ENCODE peak calls at places on chromosome 14, in four cellular contexts. X is HepG2, Y is K562, D is A549. V is an unnamed sample.

GRCh38 chr14:91220581-91221000 is 23.9 kb downstream of the GPR68 start:
- DNase-seq in D (no peak), X (no peak), Y (no peak), V (no peak)

GRCh38 chr14:104288272-104288671 is 149.9 kb downstream of the KIF26A start:
- DNase-seq in X (no peak), Y (no peak), D (no peak), V (peak)

GRCh38 chr14:104126753-104127152 is 11.6 kb upstream of the KIF26A start:
- DNase-seq in D (no peak), X (no peak), Y (no peak), V (no peak)

GRCh38 chr14:54338696-54339317 is 58.0 kb upstream of the CDKN3 start:
- DNase-seq in D (peak), X (no peak), Y (no peak), V (no peak)

GRCh38 chr14:69464379-69464778 is 20.1 kb upstream of the PLEKHD1 start:
- DNase-seq in D (no peak), X (no peak), Y (no peak), V (no peak)

GRCh38 chr14:95467657-95468056 is 48.8 kb downstream of the SYNE3 start:
- DNase-seq in Y (no peak), X (no peak), D (no peak), V (no peak)

GRCh38 chr14:95527392-95528002 is 7.4 kb upstream of the GLRX5 start:
- DNase-seq in D (peak), Y (no peak), X (peak), V (no peak)

GRCh38 chr14:68983210-68983609 is 4.1 kb upstream of the ACTN1 start:
- DNase-seq in X (no peak), Y (no peak), D (no peak), V (no peak)

GRCh38 chr14:91315844-91316267 is 71.4 kb upstream of the GPR68 start:
- DNase-seq in Y (no peak), X (no peak), D (no peak), V (no peak)

GRCh38 chr14:106396999-106397398 is 870.6 kb downstream of the TMEM121 start:
- DNase-seq in X (no peak), D (no peak), Y (no peak), V (no peak)

GRCh38 chr14:94098359-94098758 is 12.2 kb upstream of the IFI27 start:
- DNase-seq in Y (no peak), D (no peak), X (no peak), V (no peak)

GRCh38 chr14:63670692-63671091 is 29.0 kb upstream of the WDR89 start:
- DNase-seq in X (no peak), Y (no peak), D (no peak), V (no peak)

GRCh38 chr14:103675957-103676356 is 39.3 kb downstream of the XRCC3 start:
- DNase-seq in D (no peak), Y (no peak), X (no peak), V (no peak)

GRCh38 chr14:104956290-104956890 is 21.8 kb downstream of the AHNAK2 start:
- DNase-seq in D (no peak), X (no peak), Y (no peak), V (no peak)

GRCh38 chr14:84273181-84273580 is 1256.8 kb upstream of the FLRT2 start:
- DNase-seq in X (no peak), Y (no peak), D (no peak), V (no peak)

GRCh38 chr14:78983126-78983525 is 813.0 kb downstream of the NRXN3 start:
- DNase-seq in X (no peak), D (no peak), Y (no peak), V (no peak)

GRCh38 chr14:22502551-22502950 is 86.5 kb downstream of the DAD1 start:
- DNase-seq in Y (no peak), D (no peak), X (no peak), V (no peak)

GRCh38 chr14:102731871-102732800 is 45.1 kb upstream of the TRAF3 start:
- DNase-seq in Y (no peak), X (no peak), D (no peak), V (no peak)

GRCh38 chr14:70809238-70810214 is at the start of gene MAP3K9:
- DNase-seq in Y (peak), X (peak), D (peak), V (peak)

GRCh38 chr14:33297565-33297964 is 358.9 kb downstream of the NPAS3 start:
- DNase-seq in D (no peak), Y (no peak), X (no peak), V (no peak)

GRCh38 chr14:50038398-50039119 is 77.8 kb downstream of the VCPKMT start:
- DNase-seq in X (peak), Y (no peak), D (peak), V (no peak)

GRCh38 chr14:75427482-75428229 is at the start of gene JDP2:
- DNase-seq in X (peak), Y (peak), D (peak), V (peak)

GRCh38 chr14:62759796-62760195 is 285.5 kb downstream of the KCNH5 start:
- DNase-seq in D (no peak), X (no peak), Y (no peak), V (peak)

GRCh38 chr14:94143239-94143638 is 13.8 kb upstream of the IFI27L2 start:
- DNase-seq in Y (no peak), X (peak), D (no peak), V (peak)

GRCh38 chr14:74611672-74612345 is at the start of gene LTBP2:
- DNase-seq in D (no peak), X (no peak), Y (peak), V (peak)

GRCh38 chr14:103625361-103626095 is 3.5 kb upstream of the KLC1 start:
- DNase-seq in X (no peak), D (no peak), Y (no peak), V (no peak)

GRCh38 chr14:22112004-22112403 is 438.4 kb upstream of the OR4E1 start:
- DNase-seq in D (peak), X (peak), Y (peak), V (peak)

GRCh38 chr14:58131386-58131785 is 20.6 kb downstream of the ARMH4 start:
- DNase-seq in D (peak), Y (no peak), X (peak), V (no peak)

GRCh38 chr14:91870001-91870400 is 2.7 kb upstream of the TC2N start:
- DNase-seq in X (peak), D (peak), Y (no peak), V (no peak)

GRCh38 chr14:83816755-83817154 is 1713.2 kb upstream of the FLRT2 start:
- DNase-seq in D (no peak), Y (no peak), X (no peak), V (no peak)

GRCh38 chr14:52563120-52563519 is 10.5 kb downstream of the GPR137C start:
- DNase-seq in Y (no peak), X (no peak), D (no peak), V (no peak)

GRCh38 chr14:96986701-96987474 is 189.7 kb downstream of the VRK1 start:
- DNase-seq in X (no peak), Y (no peak), D (no peak), V (no peak)

GRCh38 chr14:22976620-22977433 is 5.5 kb downstream of the AJUBA start:
- DNase-seq in X (peak), D (peak), Y (peak), V (no peak)

GRCh38 chr14:49950275-49951250 is 57.7 kb downstream of the ARF6 start:
- DNase-seq in X (no peak), Y (no peak), D (no peak), V (no peak)

GRCh38 chr14:23829736-23830474 is 123.7 kb upstream of the DHRS4 start:
- DNase-seq in Y (no peak), D (peak), X (peak), V (no peak)

GRCh38 chr14:102479107-102479506 is 30.5 kb downstream of the ANKRD9 start:
- DNase-seq in D (no peak), X (no peak), Y (no peak), V (no peak)

GRCh38 chr14:24481622-24482324 is 26.3 kb downstream of the CMA1 start:
- DNase-seq in Y (peak), X (peak), D (peak), V (peak)

GRCh38 chr14:74562515-74563232 is 49.4 kb downstream of the LTBP2 start:
- DNase-seq in D (peak), Y (no peak), X (peak), V (no peak)

GRCh38 chr14:73245401-73246325 is 8.4 kb downstream of the PAPLN start:
- DNase-seq in Y (peak), X (no peak), D (no peak), V (peak)

GRCh38 chr14:78508023-78508422 is 337.9 kb downstream of the NRXN3 start:
- DNase-seq in X (no peak), Y (no peak), D (no peak), V (no peak)

GRCh38 chr14:99736600-99737371 is 52.7 kb downstream of the CYP46A1 start:
- DNase-seq in X (no peak), Y (no peak), D (no peak), V (no peak)
- TF ChIP-seq HMGXB4 in X (no peak), Y (no peak), D (no peak), V (no peak)

GRCh38 chr14:85907536-85907935 is 377.6 kb downstream of the FLRT2 start:
- DNase-seq in Y (no peak), D (no peak), X (no peak), V (no peak)
- TF ChIP-seq HMGXB4 in Y (no peak), D (no peak), X (no peak), V (no peak)

DNA sequence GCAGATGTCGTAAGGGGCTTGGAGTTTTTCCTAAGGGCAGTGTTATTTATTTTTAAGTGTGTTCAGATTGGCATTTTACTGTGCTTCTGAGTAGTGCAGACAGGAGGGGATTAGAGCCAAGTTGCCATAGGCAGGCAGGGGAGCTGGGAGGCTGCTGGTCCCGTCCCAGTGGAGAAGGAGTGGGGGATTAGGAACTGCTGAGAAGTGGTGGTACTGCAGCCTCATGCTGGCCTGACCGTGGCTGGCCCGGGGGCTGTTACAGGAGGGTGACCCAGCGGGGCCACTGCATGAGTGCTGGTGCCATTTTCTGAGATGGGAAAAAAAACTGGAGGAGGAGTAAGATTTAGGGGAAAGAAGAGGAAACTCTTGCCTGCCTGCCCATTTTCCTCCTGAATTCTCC is 52.3 kb upstream of the DLK1 start:
- DNase-seq in X (no peak), Y (no peak), D (no peak), V (no peak)
- TF ChIP-seq HMGXB4 in X (no peak), Y (no peak), D (no peak), V (no peak)

GRCh38 chr14:66099931-66100330 is 386.2 kb upstream of the CCDC196 start:
- DNase-seq in X (no peak), Y (no peak), D (no peak), V (no peak)

GRCh38 chr14:66101662-66102061 is 384.5 kb upstream of the CCDC196 start:
- DNase-seq in X (no peak), D (no peak), Y (no peak), V (no peak)

GRCh38 chr14:66109426-66109825 is 376.7 kb upstream of the CCDC196 start:
- DNase-seq in Y (no peak), D (no peak), X (no peak), V (no peak)

GRCh38 chr14:66105819-66106218 is 380.4 kb upstream of the CCDC196 start:
- DNase-seq in D (no peak), X (no peak), Y (no peak), V (no peak)

DNA sequence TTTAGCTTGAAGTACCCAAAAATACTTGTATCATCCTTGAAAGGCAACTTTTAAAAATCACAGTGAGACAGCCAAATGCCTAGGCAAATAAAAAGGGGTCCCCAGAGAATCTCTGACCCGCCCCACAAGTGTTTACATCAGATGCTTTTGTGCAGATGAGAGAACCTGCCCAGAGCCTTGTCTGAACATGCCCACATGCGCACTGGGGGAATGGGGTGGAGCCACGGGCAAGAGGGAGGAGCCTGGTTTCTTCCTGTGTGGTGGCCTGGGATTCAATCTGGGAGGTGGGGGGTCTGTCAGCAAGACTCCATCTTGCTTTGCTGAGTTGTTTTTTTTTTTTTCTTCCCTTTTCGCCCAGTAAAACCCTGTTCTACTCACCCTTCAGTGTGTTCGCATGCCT is 381.7 kb upstream of the CCDC196 start:
- DNase-seq in X (no peak), Y (peak), D (no peak), V (peak)
- TF ChIP-seq HMGXB4 in X (no peak), Y (no peak), D (no peak), V (no peak)

DNA sequence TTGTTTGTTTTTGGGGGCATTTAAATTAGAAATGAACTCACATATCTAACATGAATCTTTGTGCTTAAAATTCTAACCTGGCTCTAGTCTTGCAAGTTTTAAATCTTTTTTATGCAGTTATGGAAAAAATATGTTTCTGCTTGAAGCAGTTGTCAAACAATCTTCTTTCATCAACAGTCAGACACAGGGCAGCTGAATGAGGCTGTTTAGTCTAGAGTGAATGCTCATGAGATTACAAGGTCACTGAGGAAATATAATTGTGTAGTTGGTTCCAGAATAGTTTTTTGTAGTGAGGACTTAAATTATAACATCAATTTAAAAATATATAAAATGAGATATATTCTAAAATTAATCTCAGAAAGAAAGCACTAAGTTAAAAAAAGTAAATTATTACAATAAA is 76.5 kb downstream of the TRMT5 start:
- DNase-seq in X (no peak), Y (no peak), D (no peak), V (no peak)
- TF ChIP-seq HMGXB4 in X (no peak), Y (no peak), D (no peak), V (no peak)

GRCh38 chr14:89004195-89004594 is 179.7 kb downstream of the TTC8 start:
- DNase-seq in D (no peak), Y (no peak), X (no peak), V (no peak)
- TF ChIP-seq HMGXB4 in D (no peak), Y (no peak), X (no peak), V (no peak)

GRCh38 chr14:100155881-100156645 is 3.4 kb downstream of the DEGS2 start:
- DNase-seq in Y (no peak), X (peak), D (peak), V (no peak)

GRCh38 chr14:100156776-100157175 is 2.7 kb downstream of the DEGS2 start:
- DNase-seq in D (no peak), X (no peak), Y (no peak), V (no peak)

GRCh38 chr14:100152091-100152490 is 7.4 kb downstream of the DEGS2 start:
- DNase-seq in X (no peak), Y (no peak), D (no peak), V (no peak)

GRCh38 chr14:100153560-100153959 is 5.9 kb downstream of the DEGS2 start:
- DNase-seq in D (no peak), Y (no peak), X (no peak), V (no peak)

DNA sequence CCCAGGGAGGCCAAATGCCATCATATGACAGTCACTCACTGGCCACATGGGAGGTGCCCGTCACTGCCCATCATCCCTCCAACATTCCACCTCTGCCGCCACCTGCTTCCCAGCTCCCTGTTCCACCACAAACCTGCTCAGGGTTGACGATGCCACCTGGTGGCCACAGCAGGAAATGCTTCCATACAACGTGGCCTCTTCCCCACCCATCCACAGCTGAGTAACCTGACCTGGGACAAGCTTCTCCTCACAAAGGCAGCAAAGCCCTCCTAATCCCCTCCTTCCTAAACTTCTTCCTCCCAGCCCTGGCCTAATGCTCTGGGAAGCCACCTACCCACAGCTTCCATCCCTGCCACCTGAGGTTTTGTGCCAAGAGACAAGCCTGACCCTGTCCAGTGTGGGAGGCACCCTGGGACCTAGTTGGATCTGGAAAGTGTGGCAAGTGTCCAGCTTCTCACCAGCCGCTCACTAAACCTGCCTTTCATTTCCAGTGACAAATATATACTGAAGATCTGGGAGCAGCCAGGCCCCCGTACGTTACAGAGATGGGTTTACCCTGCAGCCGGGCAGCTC is 4.3 kb downstream of the DEGS2 start:
- DNase-seq in D (peak), Y (peak), X (peak), V (peak)
- TF ChIP-seq HMGXB4 in D (no peak), Y (no peak), X (no peak), V (no peak)

GRCh38 chr14:93050761-93051160 is 65.0 kb downstream of the ITPK1 start:
- DNase-seq in D (no peak), Y (no peak), X (no peak), V (no peak)

GRCh38 chr14:93048843-93049242 is 66.9 kb downstream of the ITPK1 start:
- DNase-seq in Y (no peak), X (no peak), D (no peak), V (no peak)

GRCh38 chr14:93049295-93049694 is 66.4 kb downstream of the ITPK1 start:
- DNase-seq in X (no peak), Y (no peak), D (peak), V (no peak)

GRCh38 chr14:93051600-93052546 is 63.9 kb downstream of the ITPK1 start:
- DNase-seq in Y (no peak), D (no peak), X (no peak), V (peak)

DNA sequence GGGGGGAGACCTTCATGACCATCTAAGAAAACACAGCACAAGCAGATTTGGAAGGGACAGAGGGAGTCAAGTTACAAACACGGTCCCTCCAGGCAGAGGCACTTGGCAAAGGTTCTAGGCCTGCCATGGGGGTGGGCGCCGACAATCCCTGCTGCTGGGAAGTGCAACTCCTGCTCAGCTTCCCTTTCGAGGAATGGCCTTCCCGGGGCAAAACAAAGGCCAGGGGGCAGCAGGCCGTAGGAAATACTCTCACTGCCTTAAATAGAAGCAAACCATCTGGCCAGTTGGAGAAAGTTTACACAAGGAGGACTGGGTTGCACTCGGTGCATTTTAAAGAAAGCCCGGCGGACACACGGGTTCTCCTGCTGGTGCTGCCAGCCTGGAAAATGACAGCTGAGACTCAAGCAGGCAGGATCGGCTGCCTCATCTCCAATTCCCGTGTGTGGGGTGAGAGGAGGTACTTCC is 65.8 kb downstream of the ITPK1 start:
- DNase-seq in X (no peak), Y (no peak), D (no peak), V (no peak)
- TF ChIP-seq HMGXB4 in X (no peak), Y (no peak), D (no peak), V (no peak)